ENCODE peak calls at places on chromosome 5, in ten cellular contexts. One of them, this sample, is unnamed.

GRCh38 chr5:143395638-143396352 is 7.7 kb downstream of the NR3C1 start:
- DNase-seq in stimulated activated CD4-positive, alpha-beta T cell treated with anti-CD3 and anti-CD28 coated beads, Interleukin-4, amount 100 ng/mL, for 48 hours: no peak
- DNase-seq in fibroblast of gingiva: no peak
- DNase-seq in CD8-positive, alpha-beta T cell: no peak
- DNase-seq in left lobe of liver: no peak
- DNase-seq in AG20443: no peak
- DNase-seq in left colon: no peak
- DNase-seq in endothelial cell: no peak
- DNase-seq in GM13977: peak
- DNase-seq in EL: no peak
- DNase-seq in this sample: no peak

GRCh38 chr5:38853753-38854470 is 8.1 kb downstream of the OSMR start:
- DNase-seq in stimulated activated CD4-positive, alpha-beta T cell treated with anti-CD3 and anti-CD28 coated beads, Interleukin-4, amount 100 ng/mL, for 48 hours: no peak
- DNase-seq in fibroblast of gingiva: peak
- DNase-seq in CD8-positive, alpha-beta T cell: no peak
- DNase-seq in left lobe of liver: no peak
- DNase-seq in AG20443: peak
- DNase-seq in left colon: no peak
- DNase-seq in endothelial cell: no peak
- DNase-seq in GM13977: no peak
- DNase-seq in EL: peak
- DNase-seq in this sample: peak

GRCh38 chr5:138913773-138914172 is 38.6 kb upstream of the LRRTM2 start:
- DNase-seq in stimulated activated CD4-positive, alpha-beta T cell treated with anti-CD3 and anti-CD28 coated beads, Interleukin-4, amount 100 ng/mL, for 48 hours: no peak
- DNase-seq in fibroblast of gingiva: no peak
- DNase-seq in CD8-positive, alpha-beta T cell: no peak
- DNase-seq in left lobe of liver: no peak
- DNase-seq in AG20443: no peak
- DNase-seq in left colon: no peak
- DNase-seq in endothelial cell: no peak
- DNase-seq in GM13977: no peak
- DNase-seq in EL: no peak
- DNase-seq in this sample: no peak

GRCh38 chr5:68456756-68457217 is 241.2 kb downstream of the PIK3R1 start:
- DNase-seq in stimulated activated CD4-positive, alpha-beta T cell treated with anti-CD3 and anti-CD28 coated beads, Interleukin-4, amount 100 ng/mL, for 48 hours: no peak
- DNase-seq in fibroblast of gingiva: peak
- DNase-seq in CD8-positive, alpha-beta T cell: no peak
- DNase-seq in left lobe of liver: no peak
- DNase-seq in AG20443: peak
- DNase-seq in left colon: peak
- DNase-seq in endothelial cell: no peak
- DNase-seq in GM13977: no peak
- DNase-seq in EL: peak
- DNase-seq in this sample: peak

GRCh38 chr5:157855404-157855994 is 3.4 kb downstream of the CLINT1 start:
- DNase-seq in stimulated activated CD4-positive, alpha-beta T cell treated with anti-CD3 and anti-CD28 coated beads, Interleukin-4, amount 100 ng/mL, for 48 hours: no peak
- DNase-seq in fibroblast of gingiva: peak
- DNase-seq in CD8-positive, alpha-beta T cell: no peak
- DNase-seq in left lobe of liver: peak
- DNase-seq in AG20443: peak
- DNase-seq in left colon: peak
- DNase-seq in endothelial cell: peak
- DNase-seq in GM13977: no peak
- DNase-seq in EL: peak
- DNase-seq in this sample: peak

GRCh38 chr5:180637962-180638680 is 11.3 kb downstream of the FLT4 start:
- DNase-seq in stimulated activated CD4-positive, alpha-beta T cell treated with anti-CD3 and anti-CD28 coated beads, Interleukin-4, amount 100 ng/mL, for 48 hours: no peak
- DNase-seq in fibroblast of gingiva: no peak
- DNase-seq in CD8-positive, alpha-beta T cell: no peak
- DNase-seq in left lobe of liver: no peak
- DNase-seq in AG20443: no peak
- DNase-seq in left colon: peak
- DNase-seq in endothelial cell: peak
- DNase-seq in GM13977: no peak
- DNase-seq in EL: no peak
- DNase-seq in this sample: no peak

GRCh38 chr5:112240011-112240410 is 179.1 kb downstream of the EPB41L4A start:
- DNase-seq in stimulated activated CD4-positive, alpha-beta T cell treated with anti-CD3 and anti-CD28 coated beads, Interleukin-4, amount 100 ng/mL, for 48 hours: no peak
- DNase-seq in fibroblast of gingiva: no peak
- DNase-seq in CD8-positive, alpha-beta T cell: no peak
- DNase-seq in left lobe of liver: no peak
- DNase-seq in AG20443: no peak
- DNase-seq in left colon: no peak
- DNase-seq in endothelial cell: no peak
- DNase-seq in GM13977: no peak
- DNase-seq in EL: peak
- DNase-seq in this sample: peak

GRCh38 chr5:59099270-59099994 is 516.6 kb downstream of the RAB3C start:
- DNase-seq in stimulated activated CD4-positive, alpha-beta T cell treated with anti-CD3 and anti-CD28 coated beads, Interleukin-4, amount 100 ng/mL, for 48 hours: peak
- DNase-seq in fibroblast of gingiva: peak
- DNase-seq in CD8-positive, alpha-beta T cell: peak
- DNase-seq in left lobe of liver: no peak
- DNase-seq in AG20443: peak
- DNase-seq in left colon: no peak
- DNase-seq in endothelial cell: no peak
- DNase-seq in GM13977: no peak
- DNase-seq in EL: peak
- DNase-seq in this sample: peak

GRCh38 chr5:159928122-159928960 is 12.1 kb downstream of the ADRA1B start:
- DNase-seq in stimulated activated CD4-positive, alpha-beta T cell treated with anti-CD3 and anti-CD28 coated beads, Interleukin-4, amount 100 ng/mL, for 48 hours: no peak
- DNase-seq in fibroblast of gingiva: peak
- DNase-seq in CD8-positive, alpha-beta T cell: no peak
- DNase-seq in left lobe of liver: no peak
- DNase-seq in AG20443: peak
- DNase-seq in left colon: no peak
- DNase-seq in endothelial cell: no peak
- DNase-seq in GM13977: no peak
- DNase-seq in EL: peak
- DNase-seq in this sample: peak

GRCh38 chr5:102628449-102629175 is 126.5 kb upstream of the PAM start:
- DNase-seq in stimulated activated CD4-positive, alpha-beta T cell treated with anti-CD3 and anti-CD28 coated beads, Interleukin-4, amount 100 ng/mL, for 48 hours: no peak
- DNase-seq in fibroblast of gingiva: peak
- DNase-seq in CD8-positive, alpha-beta T cell: no peak
- DNase-seq in left lobe of liver: no peak
- DNase-seq in AG20443: peak
- DNase-seq in left colon: no peak
- DNase-seq in endothelial cell: no peak
- DNase-seq in GM13977: no peak
- DNase-seq in EL: peak
- DNase-seq in this sample: peak

GRCh38 chr5:79143684-79144379 is 32.2 kb downstream of the BHMT start:
- DNase-seq in stimulated activated CD4-positive, alpha-beta T cell treated with anti-CD3 and anti-CD28 coated beads, Interleukin-4, amount 100 ng/mL, for 48 hours: no peak
- DNase-seq in fibroblast of gingiva: no peak
- DNase-seq in CD8-positive, alpha-beta T cell: no peak
- DNase-seq in left lobe of liver: no peak
- DNase-seq in AG20443: peak
- DNase-seq in left colon: no peak
- DNase-seq in endothelial cell: no peak
- DNase-seq in GM13977: no peak
- DNase-seq in EL: peak
- DNase-seq in this sample: peak

GRCh38 chr5:157865844-157866243 is 6.9 kb upstream of the CLINT1 start:
- DNase-seq in stimulated activated CD4-positive, alpha-beta T cell treated with anti-CD3 and anti-CD28 coated beads, Interleukin-4, amount 100 ng/mL, for 48 hours: no peak
- DNase-seq in fibroblast of gingiva: no peak
- DNase-seq in CD8-positive, alpha-beta T cell: no peak
- DNase-seq in left lobe of liver: no peak
- DNase-seq in AG20443: no peak
- DNase-seq in left colon: no peak
- DNase-seq in endothelial cell: no peak
- DNase-seq in GM13977: no peak
- DNase-seq in EL: peak
- DNase-seq in this sample: no peak